ENCODE peak calls at places on chromosomes 3 and 15, in nine cellular contexts. O is GM06990, M is neural progenitor cell, C is esophagus muscularis mucosa, Y is cardiac muscle cell, Z is K562, B is foreskin keratinocyte, Q is heart left ventricle, E is endodermal cell. D is an unnamed sample.
A peak's percentile ranks its signal among the peaks of the same experiment; 100 is the strongest.

GRCh38 chr3:54936561-54936960 is 8.7 kb upstream of the LRTM1 start:
- DNase-seq in Y (no peak), O (no peak), M (no peak), C (no peak), Z (no peak), B (no peak), E (no peak), Q (no peak), D (no peak)

GRCh38 chr3:157294444-157294843 is 134.5 kb upstream of the CCNL1 start:
- DNase-seq in Z (no peak), O (no peak), M (no peak), Q (no peak), B (no peak), C (no peak), E (no peak), Y (no peak), D (no peak)

GRCh38 chr3:52429031-52429430 is 15.9 kb downstream of the SEMA3G start:
- DNase-seq in M (no peak), E (no peak), Z (no peak), O (no peak), Q (peak; percentile 26), B (no peak), Y (no peak), C (no peak), D (no peak)

GRCh38 chr15:75782926-75783325 is 60.3 kb upstream of the UBE2Q2 start:
- DNase-seq in Y (no peak), B (no peak), M (no peak), E (peak; percentile 44), Z (no peak), O (no peak), C (no peak), Q (no peak), D (no peak)

GRCh38 chr3:79378064-79378463 is 389.7 kb downstream of the ROBO1 start:
- DNase-seq in Q (no peak), Z (no peak), E (no peak), Y (no peak), M (no peak), O (no peak), B (no peak), C (no peak), D (no peak)

GRCh38 chr15:91289324-91289723 is 189.3 kb downstream of the SV2B start:
- DNase-seq in E (peak; percentile 75), Z (peak; percentile 19), B (no peak), O (no peak), Q (no peak), C (peak; percentile 77), M (no peak), Y (no peak), D (no peak)

GRCh38 chr3:185308126-185308754 is 54.4 kb upstream of the EHHADH start:
- DNase-seq in Q (no peak), E (peak; percentile 94), Y (peak; percentile 56), B (peak; percentile 50), C (no peak), O (no peak), Z (peak; percentile 62), M (peak; percentile 79), D (no peak)

GRCh38 chr15:40845511-40846284 is 1.9 kb downstream of the SPINT1 start:
- DNase-seq in Q (no peak), E (peak; percentile 80), O (no peak), M (no peak), C (no peak), Y (no peak), B (peak; percentile 95), Z (no peak), D (peak; percentile 76)

GRCh38 chr3:128554100-128554464 is 61.1 kb upstream of the GATA2 start:
- DNase-seq in O (no peak), E (peak; percentile 70), Q (no peak), B (no peak), C (no peak), Z (peak; percentile 35), Y (no peak), M (no peak), D (no peak)

GRCh38 chr3:116470589-116470988 is 25.3 kb upstream of the LSAMP start:
- DNase-seq in O (no peak), C (no peak), Q (no peak), Y (no peak), Z (no peak), B (no peak), M (no peak), E (no peak), D (no peak)

GRCh38 chr3:157231071-157231470 is 71.1 kb upstream of the CCNL1 start:
- DNase-seq in Z (no peak), B (no peak), Q (no peak), E (no peak), O (no peak), C (no peak), M (no peak), Y (no peak), D (no peak)

GRCh38 chr15:57743424-57743823 is 36.9 kb downstream of the POLR2M start:
- DNase-seq in Z (peak; percentile 15), E (peak; percentile 59), M (peak; percentile 59), Y (peak; percentile 9), O (no peak), B (no peak), C (no peak), Q (no peak), D (no peak)

GRCh38 chr15:28043625-28044520 is 55.2 kb downstream of the OCA2 start:
- DNase-seq in Y (no peak), Z (no peak), O (no peak), B (no peak), E (no peak), Q (no peak), C (peak; percentile 75), M (no peak), D (no peak)

GRCh38 chr3:89145995-89146394 is 38.6 kb downstream of the EPHA3 start:
- DNase-seq in M (no peak), E (no peak), Z (no peak), C (no peak), Y (no peak), Q (no peak), O (no peak), B (peak; percentile 80), D (no peak)

GRCh38 chr3:187769771-187770170 is 24.5 kb upstream of the BCL6 start:
- DNase-seq in C (no peak), Q (no peak), O (peak; percentile 27), Z (no peak), B (no peak), M (no peak), Y (no peak), E (no peak), D (no peak)

DNA sequence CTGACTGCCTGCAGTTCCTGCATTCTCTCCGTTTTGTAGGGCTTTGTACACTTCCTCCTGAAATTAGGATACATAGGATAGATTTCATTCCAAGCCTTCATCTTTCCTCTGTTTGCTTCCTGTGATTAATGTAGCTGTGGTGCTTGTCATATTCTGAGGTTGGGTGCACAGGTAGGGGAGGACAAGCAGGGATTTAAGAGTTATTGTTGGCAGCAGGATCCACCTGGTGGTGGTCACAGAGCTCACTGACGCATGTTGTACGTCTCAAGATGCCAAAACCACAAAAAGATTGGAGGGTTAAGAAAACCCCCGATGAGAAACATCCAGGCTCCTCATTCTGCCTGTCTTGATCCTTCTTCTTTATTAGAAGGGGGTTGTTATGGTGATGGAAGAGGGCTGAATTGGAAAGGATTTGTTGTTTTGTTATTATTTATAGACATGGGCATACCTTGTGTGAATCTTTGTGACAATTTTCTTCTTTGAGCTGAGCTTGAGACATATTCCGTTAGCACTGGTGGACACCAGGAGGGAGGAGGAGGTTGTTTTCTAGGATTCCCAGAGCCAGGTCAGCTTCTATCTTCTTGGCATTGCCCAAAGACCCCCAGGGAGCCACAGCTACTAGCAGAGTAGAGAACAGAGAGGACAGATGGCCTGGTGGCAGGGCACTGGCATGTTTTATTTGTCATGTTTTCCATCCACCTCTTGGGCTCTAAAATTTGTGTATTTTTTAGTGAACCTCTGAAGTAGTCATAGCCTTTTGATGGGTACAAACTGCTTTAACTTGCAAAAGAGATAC is 57.7 kb upstream of the LARS2 start:
- DNase-seq in Y (no peak), M (no peak), Q (no peak), B (peak; percentile 8), Z (no peak), C (no peak), O (no peak), E (peak; percentile 39), D (no peak)
- H3K27me3 ChIP-seq in Y (no peaks in the 10 kb centered on the region), M (no peaks in the 10 kb centered on the region), Q (peaks cover 6% of the 10 kb centered on the region), B (peaks cover 39% of the 10 kb centered on the region), Z (peaks cover 39% of the 10 kb centered on the region), C (no peaks in the 10 kb centered on the region), O (no peaks in the 10 kb centered on the region), E (no peaks in the 10 kb centered on the region), D (no peaks in the 10 kb centered on the region)

GRCh38 chr15:78020007-78020406 is 57.5 kb downstream of the TBC1D2B start:
- DNase-seq in Y (no peak), Z (no peak), O (no peak), E (no peak), Q (no peak), B (no peak), M (no peak), C (no peak), D (no peak)
- H3K27me3 ChIP-seq in Y (no peaks in the 10 kb centered on the region), Z (no peaks in the 10 kb centered on the region), O (no peaks in the 10 kb centered on the region), E (no peaks in the 10 kb centered on the region), Q (no peaks in the 10 kb centered on the region), B (no peaks in the 10 kb centered on the region), M (no peaks in the 10 kb centered on the region), C (no peaks in the 10 kb centered on the region), D (no peaks in the 10 kb centered on the region)

GRCh38 chr3:13823186-13823585 is 56.7 kb downstream of the WNT7A start:
- DNase-seq in C (no peak), Q (no peak), M (no peak), Y (no peak), O (no peak), B (no peak), E (no peak), Z (no peak), D (no peak)

GRCh38 chr3:13825317-13825590 is 54.6 kb downstream of the WNT7A start:
- DNase-seq in Z (no peak), E (no peak), Q (no peak), M (no peak), B (peak; percentile 80), Y (no peak), C (no peak), O (no peak), D (no peak)

GRCh38 chr3:13825821-13826220 is 54.0 kb downstream of the WNT7A start:
- DNase-seq in B (no peak), Y (no peak), E (no peak), O (no peak), C (no peak), M (no peak), Z (no peak), Q (no peak), D (no peak)

GRCh38 chr3:13823692-13824091 is 56.2 kb downstream of the WNT7A start:
- DNase-seq in M (no peak), C (no peak), E (no peak), B (no peak), Z (no peak), O (no peak), Q (no peak), Y (no peak), D (no peak)

GRCh38 chr3:13824521-13825316 is 55.2 kb downstream of the WNT7A start:
- DNase-seq in O (no peak), Y (no peak), Z (no peak), Q (no peak), E (no peak), M (no peak), C (no peak), B (peak; percentile 59), D (no peak)
- H3K27me3 ChIP-seq in O (no peaks in the 10 kb centered on the region), Y (no peaks in the 10 kb centered on the region), Z (no peaks in the 10 kb centered on the region), Q (no peaks in the 10 kb centered on the region), E (no peaks in the 10 kb centered on the region), M (no peaks in the 10 kb centered on the region), C (no peaks in the 10 kb centered on the region), B (no peaks in the 10 kb centered on the region), D (peaks cover 4% of the 10 kb centered on the region)

DNA sequence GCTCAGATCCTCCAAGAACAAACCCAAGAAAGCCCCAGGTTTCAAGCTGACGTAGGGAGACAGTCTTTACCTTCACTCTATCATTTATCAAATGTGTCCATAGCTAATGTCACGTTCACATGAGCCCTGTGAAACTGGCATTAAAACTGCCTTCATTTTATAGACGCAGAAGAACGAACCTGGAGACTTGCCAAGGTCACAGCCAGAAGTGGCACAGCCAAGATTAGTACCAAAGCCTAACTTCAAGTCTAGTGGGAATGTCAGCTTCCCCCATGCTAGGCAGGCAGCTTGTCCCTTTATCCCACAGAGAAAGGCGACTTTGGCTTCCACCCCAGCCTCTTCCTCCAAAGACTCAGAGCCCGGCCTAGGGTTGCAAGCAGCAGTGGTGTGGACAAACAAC is 517.2 kb downstream of the SHQ1 start:
- DNase-seq in M (no peak), C (no peak), Z (no peak), B (no peak), O (no peak), Q (no peak), E (no peak), Y (peak; percentile 51), D (no peak)
- H3K27me3 ChIP-seq in M (peaks cover 78% of the 10 kb centered on the region), C (no peaks in the 10 kb centered on the region), Z (no peaks in the 10 kb centered on the region), B (peaks cover 22% of the 10 kb centered on the region), O (no peaks in the 10 kb centered on the region), Q (no peaks in the 10 kb centered on the region), E (peaks cover 46% of the 10 kb centered on the region), Y (no peaks in the 10 kb centered on the region), D (no peaks in the 10 kb centered on the region)

D was measured in left lung.